ENCODE peak calls at places on chromosomes 4 and X, in seven cellular contexts. O is BJ, L is HepG2, V is fibroblast of mammary gland, T is right lobe of liver, P is tibial nerve, S is mucosa of descending colon. R is an unnamed sample.

GRCh38 chr4:98970386-98970785 is 25.1 kb upstream of the METAP1 start:
- DNase-seq in L (no peak), S (no peak), P (no peak), V (no peak), T (no peak), O (no peak), R (peak)

GRCh38 chr4:153151535-153152452 is 52.4 kb upstream of the TRIM2 start:
- DNase-seq in P (no peak), S (peak), L (no peak), V (no peak), O (no peak), T (peak), R (peak)

GRCh38 chr4:109248322-109248895 is 54.0 kb downstream of the COL25A1 start:
- DNase-seq in O (no peak), P (no peak), T (no peak), S (no peak), V (no peak), L (no peak), R (no peak)

GRCh38 chrX:25020391-25021131 is 4.8 kb upstream of the ARX start:
- DNase-seq in L (no peak), S (no peak), T (no peak), V (no peak), O (no peak), P (no peak), R (no peak)

GRCh38 chr4:80465238-80465637 is 129.7 kb downstream of the CFAP299 start:
- DNase-seq in L (no peak), P (no peak), O (no peak), T (no peak), S (no peak), V (no peak), R (no peak)

GRCh38 chr4:156559346-156559745 is 412.3 kb downstream of the PDGFC start:
- DNase-seq in S (no peak), V (peak), P (no peak), T (no peak), L (no peak), O (no peak), R (no peak)

GRCh38 chr4:183337833-183338232 is 15.6 kb upstream of the CLDN24 start:
- DNase-seq in P (no peak), O (no peak), T (no peak), L (no peak), V (no peak), S (no peak), R (no peak)

GRCh38 chrX:110087485-110088356 is 84.8 kb downstream of the TMEM164 start:
- DNase-seq in S (no peak), P (no peak), V (peak), L (no peak), O (peak), T (no peak), R (peak)

GRCh38 chrX:50081282-50081955 is 119.4 kb downstream of the AKAP4 start:
- DNase-seq in O (no peak), P (no peak), T (peak), S (peak), L (peak), V (peak), R (peak)

GRCh38 chr4:118112117-118112516 is 77.8 kb downstream of the NDST3 start:
- DNase-seq in T (no peak), O (no peak), S (no peak), P (no peak), V (no peak), L (no peak), R (no peak)

GRCh38 chrX:40531056-40531826 is 49.5 kb upstream of the ATP6AP2 start:
- DNase-seq in O (no peak), T (no peak), V (no peak), S (no peak), P (no peak), L (no peak), R (no peak)

GRCh38 chr4:99998062-99998880 is 48.2 kb upstream of the H2AZ1 start:
- DNase-seq in S (no peak), O (peak), T (no peak), L (peak), V (peak), P (no peak), R (peak)

GRCh38 chr4:48681856-48682255 is 98.2 kb downstream of the FRYL start:
- DNase-seq in V (peak), O (no peak), P (no peak), L (peak), T (no peak), S (no peak), R (peak)

GRCh38 chr4:48005781-48006180 is 10.7 kb downstream of the CNGA1 start:
- DNase-seq in T (no peak), P (no peak), O (no peak), L (no peak), S (no peak), V (no peak), R (no peak)

GRCh38 chrX:30935985-30936384 is 46.9 kb upstream of the TAB3 start:
- DNase-seq in L (peak), S (peak), T (peak), O (no peak), V (peak), P (no peak), R (peak)

GRCh38 chr4:182010876-182011275 is 232.3 kb upstream of the TENM3 start:
- DNase-seq in O (peak), V (peak), S (no peak), T (no peak), L (no peak), P (no peak), R (peak)

GRCh38 chrX:43718956-43719355 is 62.9 kb downstream of the MAOA start:
- DNase-seq in O (no peak), S (no peak), P (no peak), T (no peak), V (no peak), L (no peak), R (no peak)

GRCh38 chrX:150502979-150503897 is 65.2 kb upstream of the MTM1 start:
- DNase-seq in V (no peak), P (no peak), O (no peak), S (no peak), L (no peak), T (no peak), R (no peak)

GRCh38 chrX:150506486-150506885 is 61.9 kb upstream of the MTM1 start:
- DNase-seq in V (no peak), L (no peak), P (no peak), T (no peak), S (no peak), O (no peak), R (no peak)

GRCh38 chrX:150503898-150504219 is 64.6 kb upstream of the MTM1 start:
- DNase-seq in T (no peak), P (no peak), V (no peak), S (peak), O (no peak), L (no peak), R (no peak)

GRCh38 chrX:150506020-150506419 is 62.4 kb upstream of the MTM1 start:
- DNase-seq in S (no peak), O (no peak), T (no peak), P (no peak), L (no peak), V (no peak), R (no peak)

GRCh38 chrX:150504399-150505186 is 63.8 kb upstream of the MTM1 start:
- DNase-seq in S (no peak), T (no peak), L (no peak), V (peak), O (no peak), P (no peak), R (peak)
- TF ChIP-seq CTCF in S (no peak), T (no peak), L (no peak), V (no peak), O (no peak), P (no peak), R (no peak)

GRCh38 chr4:177229331-177229730 is 80.3 kb upstream of the NEIL3 start:
- DNase-seq in T (no peak), S (no peak), O (no peak), P (no peak), L (no peak), V (peak), R (peak)
- H3K4me3 ChIP-seq in T (no peak), S (no peak), O (peak), P (peak), L (no peak), V (peak), R (peak)

GRCh38 chr4:1285790-1286553 is 3.7 kb upstream of the MAEA start:
- DNase-seq in P (no peak), S (no peak), L (peak), O (no peak), V (peak), T (no peak), R (peak)
- TF ChIP-seq CTCF in P (no peak), S (no peak), L (peak), O (peak), V (peak), T (no peak), R (peak)

GRCh38 chr4:94540476-94540875 is 88.7 kb downstream of the PDLIM5 start:
- DNase-seq in V (no peak), T (no peak), S (no peak), O (no peak), L (no peak), P (no peak), R (no peak)

GRCh38 chr4:94546949-94547348 is 95.2 kb downstream of the PDLIM5 start:
- DNase-seq in S (no peak), L (no peak), P (no peak), O (no peak), T (no peak), V (no peak), R (no peak)

GRCh38 chr4:94548571-94548970 is 96.8 kb downstream of the PDLIM5 start:
- DNase-seq in P (no peak), S (no peak), V (peak), L (peak), O (no peak), T (no peak), R (peak)

GRCh38 chr4:94544811-94545210 is 93.1 kb downstream of the PDLIM5 start:
- DNase-seq in V (peak), T (no peak), P (no peak), O (no peak), L (peak), S (no peak), R (no peak)

DNA sequence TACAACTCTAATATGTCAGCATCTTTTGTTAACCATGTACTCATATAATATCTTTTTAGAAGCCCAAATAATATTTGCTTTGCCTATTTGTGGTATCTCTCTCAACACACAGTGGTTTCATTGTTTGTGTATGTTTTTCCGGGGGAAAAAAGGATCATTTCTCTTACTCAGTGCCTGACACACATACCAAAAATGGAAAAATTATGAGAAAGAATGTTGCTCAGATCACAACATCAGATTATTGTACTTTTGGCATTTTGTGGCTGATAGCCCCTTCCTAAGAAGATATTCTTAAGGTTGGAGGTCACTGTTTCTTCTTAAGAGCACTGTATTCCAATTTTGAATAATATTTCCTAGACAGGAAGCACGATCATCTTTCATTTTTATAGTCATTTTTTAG is 93.6 kb downstream of the PDLIM5 start:
- DNase-seq in P (no peak), L (peak), T (no peak), V (peak), S (no peak), O (no peak), R (peak)
- H3K4me3 ChIP-seq in P (no peak), L (no peak), T (no peak), V (no peak), S (no peak), O (no peak), R (no peak)

DNA sequence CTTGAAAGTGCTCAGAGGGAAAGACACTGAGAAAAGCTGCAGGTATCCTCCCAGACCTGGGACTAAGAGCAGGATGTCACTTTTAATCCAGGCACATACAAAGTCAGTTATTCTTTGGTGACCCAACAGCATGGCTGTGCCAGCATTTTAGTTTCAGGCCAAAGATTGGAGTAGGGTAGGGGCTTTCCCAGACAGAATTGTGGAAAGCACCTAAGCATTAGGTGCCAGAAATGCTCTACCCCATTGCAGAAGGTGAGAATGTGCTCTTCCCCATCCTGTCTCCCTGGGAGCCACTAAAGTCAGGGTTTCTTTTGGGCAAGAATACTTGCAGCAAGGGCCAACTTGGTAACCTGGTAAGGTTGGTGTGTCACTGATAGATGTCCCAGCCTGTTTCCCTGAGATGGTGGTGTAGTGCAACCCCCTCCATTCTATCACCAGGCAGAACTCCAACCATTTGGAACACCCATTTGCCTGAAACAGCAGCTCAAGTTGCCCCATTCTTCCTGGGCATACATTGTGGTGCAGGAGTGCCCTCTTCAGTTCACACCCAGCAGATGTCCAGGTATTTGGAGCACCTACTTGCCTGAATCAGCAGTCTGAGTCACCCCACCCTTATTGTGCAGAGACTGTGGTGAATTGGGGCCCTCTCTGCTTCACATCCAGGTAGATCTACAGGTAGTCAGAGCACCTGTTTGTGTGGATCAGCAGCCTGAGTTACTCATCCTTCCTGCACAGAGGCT is 183.5 kb downstream of the ZC4H2 start:
- DNase-seq in T (no peak), V (no peak), O (no peak), S (no peak), P (no peak), L (no peak), R (no peak)
- TF ChIP-seq CTCF in T (no peak), V (no peak), O (no peak), S (no peak), P (no peak), L (no peak), R (no peak)

DNA sequence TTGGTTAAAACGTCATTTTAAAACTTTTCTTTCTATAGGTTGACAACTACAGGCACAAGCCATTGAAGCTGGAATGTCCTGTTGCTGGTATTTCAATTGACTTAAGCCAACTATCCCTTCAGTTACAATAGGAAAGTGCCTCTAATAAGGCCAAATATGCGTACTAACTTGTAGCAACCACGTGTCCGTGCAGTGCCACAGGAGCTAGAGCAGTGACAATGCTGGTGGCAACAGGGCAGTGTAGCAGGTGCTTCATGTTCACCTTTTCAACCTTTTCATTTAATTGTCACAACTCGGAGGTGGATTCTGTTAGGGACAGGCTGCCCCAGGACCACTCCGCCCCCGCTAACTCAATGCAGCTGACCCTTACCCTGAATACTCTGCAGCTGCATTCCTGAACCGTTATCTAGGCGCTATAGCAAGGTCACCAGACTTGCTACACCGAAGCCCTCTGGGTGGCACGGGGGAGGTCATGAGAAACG is 37.7 kb downstream of the ERVMER34-1 start:
- DNase-seq in L (peak), O (no peak), P (no peak), S (no peak), T (no peak), V (no peak), R (no peak)
- H3K4me3 ChIP-seq in L (peak), O (peak), P (peak), S (no peak), T (peak), V (peak), R (peak)